ENCODE peak calls at places on chromosomes 4 and X, in seven cellular contexts. F is K562, V is HCT116, N is upper lobe of left lung, X is GM23338, E is Panc1, J is GM12878. A is an unnamed sample.

GRCh38 chrX:86460760-86461159 is 312.5 kb downstream of the DACH2 start:
- ATAC-seq in J (no peak), F (no peak), V (no peak), E (no peak), N (no peak), X (no peak), A (no peak)

GRCh38 chrX:30620980-30621716 is 32.1 kb upstream of the GK start:
- ATAC-seq in X (no peak), V (no peak), F (peak), N (no peak), E (no peak), J (no peak), A (peak)

GRCh38 chr4:133320576-133321170 is 171.6 kb downstream of the PCDH10 start:
- ATAC-seq in E (no peak), N (no peak), X (peak), J (peak), V (peak), F (peak), A (no peak)

GRCh38 chrX:127259742-127260141 is 440.2 kb downstream of the PRR32 start:
- ATAC-seq in N (no peak), X (no peak), E (no peak), J (no peak), V (no peak), F (no peak), A (no peak)

GRCh38 chr4:7323872-7324650 is 110.7 kb downstream of the PSAPL1 start:
- ATAC-seq in F (peak), X (peak), J (no peak), V (peak), N (no peak), E (peak), A (no peak)

GRCh38 chr4:40462326-40462725 is 127.2 kb downstream of the CHRNA9 start:
- ATAC-seq in E (no peak), N (no peak), F (no peak), V (no peak), J (peak), X (peak), A (no peak)

GRCh38 chr4:77911842-77912450 is 49.3 kb downstream of the MRPL1 start:
- ATAC-seq in F (no peak), N (no peak), X (no peak), V (no peak), J (peak), E (no peak), A (no peak)

GRCh38 chr4:184765473-184766346 is 31.8 kb upstream of the CENPU start:
- ATAC-seq in N (peak), X (peak), J (no peak), E (no peak), F (peak), V (no peak), A (no peak)

GRCh38 chr4:4284827-4285618 is 4.9 kb downstream of the LYAR start:
- ATAC-seq in J (no peak), X (no peak), F (peak), V (no peak), N (no peak), E (no peak), A (no peak)

GRCh38 chr4:123158576-123158975 is 236.2 kb upstream of the NUDT6 start:
- ATAC-seq in F (no peak), X (peak), N (no peak), J (no peak), V (no peak), E (no peak), A (no peak)

GRCh38 chr4:87030606-87031441 is 96.0 kb downstream of the AFF1 start:
- ATAC-seq in E (no peak), V (no peak), N (no peak), F (peak), J (no peak), X (peak), A (no peak)

GRCh38 chrX:10039821-10040793 is 72.9 kb downstream of the CLDN34 start:
- ATAC-seq in N (no peak), E (no peak), J (no peak), F (no peak), X (peak), V (no peak), A (no peak)

DNA sequence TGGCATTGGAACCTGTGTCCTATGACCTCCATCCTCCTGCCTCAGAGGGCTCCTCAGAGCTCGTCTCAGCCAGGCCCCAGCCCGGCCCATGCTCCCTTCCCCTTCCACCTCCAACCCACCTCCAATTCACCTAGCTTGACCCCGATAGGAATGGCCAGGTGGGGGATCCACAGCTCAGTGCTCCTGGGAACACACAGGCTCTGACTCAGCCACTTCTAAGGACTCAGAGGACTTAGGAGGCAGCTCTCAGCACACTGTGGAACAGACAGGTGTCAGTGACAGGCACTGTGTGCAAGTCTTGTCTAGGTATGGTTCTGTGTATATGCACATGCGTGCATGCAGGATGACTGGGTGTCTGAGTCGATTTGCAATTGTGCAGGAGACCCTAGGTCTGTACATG is 44.8 kb downstream of the PJA1 start:
- ATAC-seq in X (no peak), N (no peak), J (no peak), V (no peak), F (no peak), E (no peak), A (no peak)
- TF ChIP-seq POLR2AphosphoS5 in X (no peak), N (no peak), J (no peak), V (no peak), F (no peak), E (no peak), A (no peak)

DNA sequence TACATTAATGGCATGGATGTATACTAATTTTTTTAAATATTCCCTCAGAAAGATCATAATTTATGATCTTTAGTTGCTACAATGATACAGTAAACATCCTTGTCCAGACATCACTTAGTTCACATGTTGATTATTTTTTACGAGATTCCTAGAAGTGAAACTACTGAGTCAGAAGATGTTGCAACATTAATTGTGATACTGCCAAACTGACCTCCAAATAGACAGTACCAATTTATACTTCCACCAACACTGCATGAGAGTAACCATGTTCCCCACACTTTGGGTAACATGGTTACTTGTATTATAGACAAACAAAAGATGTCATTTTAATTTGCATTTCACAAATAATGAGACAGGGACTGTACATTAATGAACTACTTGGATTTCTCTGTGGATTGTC is 19.6 kb downstream of the RCHY1 start:
- ATAC-seq in N (no peak), E (no peak), J (peak), V (no peak), X (no peak), F (no peak), A (peak)
- TF ChIP-seq POLR2AphosphoS5 in N (no peak), E (no peak), J (no peak), V (no peak), X (no peak), F (no peak), A (peak)

DNA sequence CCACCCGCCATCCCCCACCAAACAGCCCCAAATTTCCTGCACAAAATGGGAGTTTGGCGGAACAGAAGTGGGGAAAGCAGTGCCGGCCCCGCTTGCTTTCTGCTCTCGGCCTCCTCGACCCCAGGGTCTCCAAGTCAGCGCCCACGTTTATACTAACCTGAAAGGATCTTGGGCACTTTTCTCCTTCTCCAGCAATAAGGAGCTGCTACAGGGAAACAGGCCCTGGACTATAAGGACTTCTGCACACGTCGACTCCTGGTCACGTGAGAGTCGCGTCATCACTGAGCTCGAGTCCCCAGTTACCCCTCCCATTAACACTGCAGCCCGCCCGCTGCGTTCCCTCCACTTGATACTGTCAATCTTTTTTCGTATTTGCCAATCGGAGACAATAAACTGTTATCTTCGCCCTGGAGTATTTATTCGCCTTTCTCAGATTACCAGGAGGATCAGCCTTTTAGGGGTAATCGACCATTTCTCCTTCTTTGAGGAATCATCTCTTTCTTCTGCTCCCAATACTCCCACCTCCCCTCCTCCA is at the start of gene TCEAL8:
- ATAC-seq in V (peak), F (peak), N (peak), E (peak), X (peak), J (peak), A (peak)
- TF ChIP-seq POLR2AphosphoS5 in V (peak), F (peak), N (peak), E (no peak), X (peak), J (peak), A (peak)

GRCh38 chrX:132384301-132384700 is 104.5 kb downstream of the MBNL3 start:
- ATAC-seq in X (no peak), F (no peak), J (no peak), N (no peak), V (no peak), E (no peak), A (no peak)

GRCh38 chrX:132393090-132393884 is 95.6 kb downstream of the MBNL3 start:
- ATAC-seq in X (no peak), N (no peak), J (no peak), E (no peak), F (no peak), V (no peak), A (no peak)

GRCh38 chrX:132389480-132389879 is 99.4 kb downstream of the MBNL3 start:
- ATAC-seq in F (no peak), E (no peak), V (no peak), J (no peak), X (no peak), N (no peak), A (no peak)

GRCh38 chrX:132390817-132391216 is 98.0 kb downstream of the MBNL3 start:
- ATAC-seq in E (no peak), X (no peak), F (no peak), V (no peak), J (no peak), N (no peak), A (no peak)

GRCh38 chrX:132388371-132388770 is 100.5 kb downstream of the MBNL3 start:
- ATAC-seq in F (no peak), E (no peak), V (no peak), N (no peak), X (no peak), J (no peak), A (no peak)
- TF ChIP-seq POLR2AphosphoS5 in F (no peak), E (no peak), V (no peak), N (no peak), X (no peak), J (no peak), A (no peak)